ENCODE peak calls at places on chromosome 15, in ten cellular contexts. B, E, P, X, L, V, M, Y, D and R are unnamed samples. For H3K4me1, the result is how much of the 10 kb centered on the place peaks cover.

GRCh38 chr15:74773329-74773728 is 8.6 kb upstream of the CSK start:
- DNase-seq in B (peak), E (no peak), P (no peak), X (no peak), L (no peak), V (no peak), M (no peak), Y (no peak), D (no peak), R (no peak)

GRCh38 chr15:58221591-58222241 is 83.5 kb downstream of the AQP9 start:
- DNase-seq in B (no peak), E (no peak), P (no peak), X (peak), L (no peak), V (no peak), M (peak), Y (no peak), D (peak), R (no peak)

GRCh38 chr15:67068724-67069400 is 3.5 kb downstream of the SMAD3 start:
- DNase-seq in B (no peak), E (no peak), P (no peak), X (no peak), L (no peak), V (no peak), M (no peak), Y (no peak), D (no peak), R (no peak)

GRCh38 chr15:52018693-52019393 is at the start of gene MAPK6:
- DNase-seq in B (peak), E (peak), P (peak), X (peak), L (peak), V (peak), M (peak), Y (peak), D (peak), R (peak)

GRCh38 chr15:28914483-28915023 is 28.8 kb downstream of the APBA2 start:
- DNase-seq in B (no peak), E (no peak), P (no peak), X (no peak), L (no peak), V (no peak), M (no peak), Y (no peak), D (no peak), R (no peak)

GRCh38 chr15:76346666-76347506 is 10.3 kb downstream of the ISL2 start:
- DNase-seq in B (no peak), E (no peak), P (no peak), X (no peak), L (no peak), V (no peak), M (peak), Y (no peak), D (no peak), R (no peak)

GRCh38 chr15:67024322-67024997 is 40.9 kb upstream of the SMAD3 start:
- DNase-seq in B (peak), E (no peak), P (no peak), X (peak), L (peak), V (no peak), M (no peak), Y (no peak), D (peak), R (peak)

GRCh38 chr15:22979699-22980188 is 424 bp downstream of the CYFIP1 start:
- DNase-seq in B (peak), E (no peak), P (peak), X (peak), L (no peak), V (no peak), M (no peak), Y (peak), D (peak), R (no peak)

GRCh38 chr15:40421246-40422157 is 15.9 kb downstream of the IVD start:
- DNase-seq in B (peak), E (peak), P (peak), X (peak), L (peak), V (peak), M (peak), Y (peak), D (peak), R (no peak)

GRCh38 chr15:83449928-83450501 is 2.9 kb downstream of the SH3GL3 start:
- DNase-seq in B (no peak), E (no peak), P (no peak), X (no peak), L (no peak), V (no peak), M (no peak), Y (no peak), D (no peak), R (no peak)

GRCh38 chr15:94019062-94019461 is 212.3 kb upstream of the MCTP2 start:
- DNase-seq in B (no peak), E (no peak), P (no peak), X (no peak), L (no peak), V (no peak), M (no peak), Y (no peak), D (no peak), R (no peak)

GRCh38 chr15:59131456-59131855 is 26.5 kb downstream of the CCNB2 start:
- DNase-seq in B (no peak), E (no peak), P (no peak), X (no peak), L (no peak), V (no peak), M (no peak), Y (no peak), D (no peak), R (no peak)

GRCh38 chr15:86916671-86917450 is 837.2 kb downstream of the AGBL1 start:
- DNase-seq in B (peak), E (no peak), P (no peak), X (no peak), L (no peak), V (peak), M (no peak), Y (no peak), D (no peak), R (no peak)

GRCh38 chr15:74220475-74221248 is 15.5 kb upstream of the CCDC33 start:
- DNase-seq in B (no peak), E (no peak), P (no peak), X (no peak), L (no peak), V (no peak), M (no peak), Y (no peak), D (no peak), R (no peak)

GRCh38 chr15:76197703-76198455 is 113.4 kb downstream of the ETFA start:
- DNase-seq in B (no peak), E (no peak), P (no peak), X (no peak), L (no peak), V (no peak), M (no peak), Y (no peak), D (no peak), R (no peak)

GRCh38 chr15:50353999-50354837 is 780 bp downstream of the GABPB1 start:
- DNase-seq in B (peak), E (peak), P (peak), X (peak), L (no peak), V (peak), M (peak), Y (peak), D (peak), R (peak)

GRCh38 chr15:62344806-62345539 is 179.9 kb upstream of the C2CD4B start:
- DNase-seq in B (no peak), E (peak), P (peak), X (peak), L (peak), V (peak), M (peak), Y (peak), D (peak), R (no peak)

GRCh38 chr15:89329329-89330084 is 5.1 kb downstream of the POLG start:
- DNase-seq in B (no peak), E (peak), P (peak), X (no peak), L (no peak), V (no peak), M (no peak), Y (no peak), D (no peak), R (no peak)

GRCh38 chr15:33915571-33916407 is 52.5 kb upstream of the CHRM5 start:
- DNase-seq in B (no peak), E (no peak), P (no peak), X (no peak), L (no peak), V (no peak), M (peak), Y (peak), D (peak), R (no peak)

GRCh38 chr15:40407343-40407990 is 1.9 kb downstream of the IVD start:
- DNase-seq in B (no peak), E (no peak), P (no peak), X (no peak), L (no peak), V (no peak), M (no peak), Y (no peak), D (no peak), R (no peak)

GRCh38 chr15:80478075-80478474 is 73.9 kb downstream of the ARNT2 start:
- DNase-seq in B (no peak), E (no peak), P (no peak), X (no peak), L (no peak), V (no peak), M (no peak), Y (no peak), D (no peak), R (no peak)

GRCh38 chr15:65286069-65286703 is 497 bp downstream of the PARP16 start:
- DNase-seq in B (peak), E (no peak), P (no peak), X (no peak), L (no peak), V (peak), M (no peak), Y (peak), D (no peak), R (no peak)

GRCh38 chr15:88652456-88653199 is 13.8 kb downstream of the ISG20 start:
- DNase-seq in B (no peak), E (peak), P (no peak), X (no peak), L (no peak), V (no peak), M (no peak), Y (peak), D (no peak), R (no peak)

GRCh38 chr15:98547741-98548166 is 100.6 kb upstream of the IGF1R start:
- DNase-seq in B (peak), E (no peak), P (no peak), X (no peak), L (no peak), V (no peak), M (peak), Y (no peak), D (no peak), R (no peak)

GRCh38 chr15:68635142-68635541 is 56.3 kb downstream of the CORO2B start:
- DNase-seq in B (peak), E (no peak), P (no peak), X (no peak), L (no peak), V (no peak), M (no peak), Y (peak), D (no peak), R (no peak)

GRCh38 chr15:81480645-81481053 is 106.6 kb upstream of the TMC3 start:
- DNase-seq in B (no peak), E (peak), P (peak), X (no peak), L (peak), V (no peak), M (peak), Y (no peak), D (no peak), R (no peak)

GRCh38 chr15:91855684-91856553 is 2.4 kb downstream of the SLCO3A1 start:
- DNase-seq in B (no peak), E (no peak), P (no peak), X (peak), L (no peak), V (no peak), M (peak), Y (no peak), D (no peak), R (no peak)

GRCh38 chr15:95449229-95449628 is 881.3 kb upstream of the NR2F2 start:
- DNase-seq in B (no peak), E (no peak), P (no peak), X (no peak), L (no peak), V (no peak), M (no peak), Y (no peak), D (no peak), R (no peak)

GRCh38 chr15:82952156-82953081 is at the start of gene HOMER2:
- DNase-seq in B (peak), E (no peak), P (no peak), X (peak), L (no peak), V (no peak), M (peak), Y (no peak), D (no peak), R (no peak)

GRCh38 chr15:44397869-44398268 is 29.6 kb upstream of the CTDSPL2 start:
- DNase-seq in B (no peak), E (no peak), P (no peak), X (no peak), L (no peak), V (no peak), M (no peak), Y (no peak), D (no peak), R (no peak)

GRCh38 chr15:78997981-78998499 is 53.2 kb upstream of the CTSH start:
- DNase-seq in B (no peak), E (no peak), P (no peak), X (no peak), L (no peak), V (peak), M (no peak), Y (no peak), D (no peak), R (no peak)

GRCh38 chr15:78995921-78996780 is 51.3 kb upstream of the CTSH start:
- DNase-seq in B (peak), E (no peak), P (no peak), X (no peak), L (no peak), V (peak), M (no peak), Y (no peak), D (no peak), R (no peak)

GRCh38 chr15:78996876-78997275 is 52.0 kb upstream of the CTSH start:
- DNase-seq in B (no peak), E (no peak), P (no peak), X (no peak), L (no peak), V (peak), M (no peak), Y (no peak), D (no peak), R (no peak)

GRCh38 chr15:79002631-79003030 is 57.8 kb upstream of the CTSH start:
- DNase-seq in B (peak), E (no peak), P (no peak), X (no peak), L (no peak), V (peak), M (no peak), Y (no peak), D (no peak), R (no peak)

DNA sequence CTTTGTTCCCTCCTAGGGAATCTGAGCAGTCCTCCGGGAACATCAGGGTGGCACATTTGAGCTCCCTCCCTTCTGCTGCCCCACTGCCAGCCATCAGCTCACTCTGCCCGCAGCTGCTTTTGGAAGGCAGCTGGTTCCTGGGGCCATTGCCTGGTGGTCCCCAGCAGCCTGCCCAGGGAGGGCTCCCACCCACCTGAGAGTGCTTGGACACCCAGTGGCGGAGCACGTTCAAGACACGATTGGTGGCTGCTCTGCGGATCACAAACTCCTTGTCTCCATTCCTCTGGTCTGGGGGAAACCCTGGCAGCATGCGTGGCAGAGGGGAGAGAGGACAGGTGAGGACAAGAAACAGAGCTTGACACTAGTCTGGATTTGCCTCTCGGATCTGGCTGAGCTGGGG is 53.7 kb upstream of the CTSH start:
- DNase-seq in B (no peak), E (no peak), P (no peak), X (no peak), L (no peak), V (peak), M (no peak), Y (no peak), D (no peak), R (no peak)
- H3K4me1 ChIP-seq in B (under half), E (under half), P (under half), X (under half), L (under half), V (under half), M (under half), Y (under half), D (under half), R (under half)

GRCh38 chr15:70260580-70260979 is 162.9 kb upstream of the TLE3 start:
- DNase-seq in B (no peak), E (no peak), P (no peak), X (no peak), L (no peak), V (no peak), M (no peak), Y (no peak), D (no peak), R (no peak)

GRCh38 chr15:70264014-70264492 is 166.3 kb upstream of the TLE3 start:
- DNase-seq in B (no peak), E (no peak), P (no peak), X (no peak), L (no peak), V (no peak), M (no peak), Y (no peak), D (no peak), R (no peak)

GRCh38 chr15:70262591-70263274 is 165.0 kb upstream of the TLE3 start:
- DNase-seq in B (peak), E (no peak), P (no peak), X (no peak), L (no peak), V (no peak), M (no peak), Y (no peak), D (no peak), R (no peak)

GRCh38 chr15:70261083-70261482 is 163.4 kb upstream of the TLE3 start:
- DNase-seq in B (no peak), E (no peak), P (no peak), X (no peak), L (no peak), V (no peak), M (no peak), Y (no peak), D (no peak), R (no peak)

DNA sequence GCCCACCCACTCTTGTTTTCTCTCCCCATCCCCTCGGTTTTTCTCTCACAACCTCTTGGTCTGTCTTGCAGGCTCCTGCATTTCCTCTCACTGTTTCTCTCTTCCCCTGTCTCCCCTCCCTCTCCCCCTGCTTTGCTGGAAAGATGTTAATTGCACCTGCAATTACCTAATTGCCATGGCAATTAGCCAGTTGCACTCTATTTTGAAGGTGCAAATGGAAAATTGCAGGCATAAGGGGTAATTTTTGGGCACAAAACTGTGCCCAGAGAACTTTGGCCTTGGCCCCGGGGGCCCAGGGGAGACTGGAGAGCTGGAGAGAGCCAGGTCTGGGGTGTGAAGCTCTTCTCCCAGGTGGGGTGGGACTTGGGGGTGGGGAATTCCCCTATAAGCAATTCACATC is 164.5 kb upstream of the TLE3 start:
- DNase-seq in B (no peak), E (no peak), P (no peak), X (no peak), L (no peak), V (no peak), M (no peak), Y (no peak), D (no peak), R (no peak)
- H3K4me1 ChIP-seq in B (under half), E (half or more), P (under half), X (under half), L (under half), V (half or more), M (under half), Y (under half), D (under half), R (under half)

DNA sequence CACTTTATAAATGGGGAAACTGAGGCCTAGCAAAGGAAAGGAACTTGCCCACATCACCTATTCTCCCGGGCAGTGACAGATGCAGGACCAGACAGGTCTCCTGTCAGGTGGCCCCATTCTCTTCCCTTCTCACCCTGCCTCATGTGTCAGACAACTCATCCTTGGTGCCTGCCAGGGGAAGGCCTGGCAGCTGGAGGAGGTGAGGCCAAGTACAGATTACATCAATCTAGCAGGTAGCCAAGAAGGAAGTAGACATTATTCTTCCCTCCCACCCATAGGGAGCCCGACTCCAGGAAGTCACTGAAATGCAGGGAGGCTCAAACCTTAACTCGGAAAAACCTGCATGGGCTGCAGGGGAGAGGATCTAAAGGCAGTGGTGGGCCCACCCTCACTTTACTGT is 39.6 kb downstream of the DAPK2 start:
- DNase-seq in B (no peak), E (no peak), P (no peak), X (no peak), L (no peak), V (no peak), M (no peak), Y (no peak), D (no peak), R (no peak)
- H3K4me1 ChIP-seq in B (under half), E (under half), P (under half), X (under half), L (under half), V (half or more), M (under half), Y (under half), D (under half), R (half or more)

DNA sequence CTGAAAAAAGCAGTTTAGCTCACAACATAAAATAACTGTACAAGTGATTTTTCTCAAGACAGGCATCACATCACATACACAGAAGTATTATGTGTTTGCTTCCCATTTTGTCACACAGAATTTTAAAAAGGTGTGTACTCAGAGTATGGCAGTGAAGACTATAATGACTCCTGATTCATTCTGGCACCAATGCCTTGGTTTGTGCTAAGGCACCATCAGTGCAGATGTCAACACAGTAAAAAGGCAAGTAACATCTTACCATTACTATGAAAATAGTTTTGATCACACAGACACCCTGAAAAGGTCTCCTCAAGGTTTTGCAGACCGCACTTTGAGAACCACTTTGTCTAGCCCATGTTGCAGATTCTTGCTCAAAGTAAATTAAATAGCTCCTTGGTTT is 191.6 kb downstream of the KLHL25 start:
- DNase-seq in B (no peak), E (no peak), P (no peak), X (no peak), L (no peak), V (no peak), M (no peak), Y (no peak), D (no peak), R (no peak)
- H3K4me1 ChIP-seq in B (under half), E (under half), P (under half), X (under half), L (under half), V (under half), M (under half), Y (under half), D (under half), R (under half)

GRCh38 chr15:77386626-77387025 is 33.3 kb downstream of the PEAK1 start:
- DNase-seq in B (no peak), E (no peak), P (no peak), X (no peak), L (no peak), V (no peak), M (no peak), Y (no peak), D (no peak), R (no peak)
- H3K4me1 ChIP-seq in B (under half), E (under half), P (under half), X (under half), L (under half), V (half or more), M (under half), Y (under half), D (under half), R (under half)